ENCODE peak calls at places on chromosomes 2 and 18, in eight cellular contexts. E, C, F, R, J, N, D and I are unnamed samples. For H3K4me1, the result is how much of the 10 kb centered on the place peaks cover.

GRCh38 chr2:120344214-120344990 is 1.5 kb upstream of the INHBB start:
- DNase-seq in E (peak), C (no peak), F (no peak), R (no peak), J (no peak), N (peak), D (no peak), I (peak)

GRCh38 chr2:152409691-152410597 is 75.0 kb downstream of the FMNL2 start:
- DNase-seq in E (no peak), C (no peak), F (no peak), R (no peak), J (no peak), N (peak), D (no peak), I (peak)

GRCh38 chr2:172829229-172829628 is 93.6 kb downstream of the RAPGEF4 start:
- DNase-seq in E (no peak), C (no peak), F (no peak), R (no peak), J (no peak), N (peak), D (no peak), I (no peak)

GRCh38 chr2:149534674-149535073 is 52.9 kb downstream of the MMADHC start:
- DNase-seq in E (no peak), C (no peak), F (no peak), R (no peak), J (no peak), N (no peak), D (no peak), I (no peak)

GRCh38 chr18:57427429-57428181 is 7.6 kb upstream of the ONECUT2 start:
- DNase-seq in E (no peak), C (no peak), F (no peak), R (no peak), J (no peak), N (peak), D (no peak), I (no peak)

GRCh38 chr2:236577481-236578410 is 8.1 kb downstream of the ACKR3 start:
- DNase-seq in E (peak), C (no peak), F (no peak), R (no peak), J (peak), N (no peak), D (no peak), I (no peak)

GRCh38 chr2:47311764-47312503 is 91.0 kb upstream of the MSH2 start:
- DNase-seq in E (no peak), C (no peak), F (no peak), R (no peak), J (no peak), N (no peak), D (no peak), I (no peak)

GRCh38 chr18:79366177-79367094 is 29.3 kb upstream of the NFATC1 start:
- DNase-seq in E (no peak), C (no peak), F (no peak), R (no peak), J (no peak), N (peak), D (no peak), I (no peak)

GRCh38 chr2:228593992-228594391 is 412.5 kb upstream of the SPHKAP start:
- DNase-seq in E (no peak), C (no peak), F (no peak), R (no peak), J (no peak), N (no peak), D (no peak), I (no peak)

GRCh38 chr18:47260138-47260923 is 8.9 kb upstream of the SKOR2 start:
- DNase-seq in E (peak), C (no peak), F (no peak), R (no peak), J (peak), N (peak), D (peak), I (peak)

GRCh38 chr2:178419123-178419522 is 31.9 kb downstream of the PRKRA start:
- DNase-seq in E (no peak), C (no peak), F (no peak), R (no peak), J (no peak), N (peak), D (no peak), I (peak)

GRCh38 chr2:240043279-240043990 is 9.9 kb downstream of the OR6B3 start:
- DNase-seq in E (no peak), C (no peak), F (no peak), R (no peak), J (no peak), N (no peak), D (no peak), I (no peak)
- H3K4me1 ChIP-seq in E (under half), C (under half), F (under half), R (under half), J (under half), N (under half), D (under half), I (under half)

GRCh38 chr2:101986804-101987740 is 4.7 kb upstream of the IL1R2 start:
- DNase-seq in E (no peak), C (no peak), F (peak), R (no peak), J (no peak), N (no peak), D (no peak), I (peak)
- H3K4me1 ChIP-seq in E (under half), C (under half), F (under half), R (under half), J (under half), N (under half), D (under half), I (under half)

DNA sequence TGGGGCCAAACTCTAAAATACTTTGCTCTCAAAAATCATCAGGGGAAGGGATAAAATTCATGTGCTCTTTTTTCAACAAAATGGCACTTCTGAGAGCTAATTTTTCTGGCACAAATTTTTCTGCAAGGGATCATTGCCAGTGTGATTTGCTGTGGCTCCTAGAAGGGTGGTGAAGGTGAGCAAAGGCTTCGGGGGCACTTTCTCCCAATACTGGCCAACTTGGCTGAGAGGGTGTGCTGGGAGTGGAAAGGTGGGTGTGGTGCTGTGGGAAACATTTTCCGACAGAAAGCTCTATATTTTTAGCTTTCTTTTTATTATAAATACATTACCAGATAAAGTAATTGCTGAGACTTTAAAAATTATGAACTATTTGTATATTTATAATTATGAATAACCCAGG is 419 bp downstream of the SMYD1 start:
- DNase-seq in E (no peak), C (no peak), F (no peak), R (no peak), J (no peak), N (no peak), D (no peak), I (no peak)
- H3K4me1 ChIP-seq in E (under half), C (under half), F (under half), R (under half), J (under half), N (under half), D (under half), I (under half)

GRCh38 chr2:56148825-56149224 is 35.0 kb upstream of the CCDC85A start:
- DNase-seq in E (no peak), C (no peak), F (no peak), R (no peak), J (no peak), N (peak), D (no peak), I (no peak)
- H3K4me1 ChIP-seq in E (under half), C (under half), F (under half), R (under half), J (under half), N (under half), D (under half), I (under half)